ENCODE peak calls at places on chromosomes 7 and 10, in ten cellular contexts. I is body of pancreas, A is tibial artery, G is pancreas, D is A549, N is DND-41, W is Peyer's patch, P is ovary, B is neural progenitor cell, K is psoas muscle. Y is an unnamed sample.

GRCh38 chr10:133349160-133349568 is 2.0 kb downstream of the PRAP1 start:
- DNase-seq in I (no peak), P (no peak), A (no peak), B (no peak), G (no peak), K (no peak), N (no peak), W (no peak), D (no peak), Y (no peak)

GRCh38 chr10:34305189-34305588 is 509.9 kb downstream of the PARD3 start:
- DNase-seq in K (no peak), A (no peak), W (no peak), N (no peak), B (peak), D (peak), I (no peak), P (no peak), G (no peak), Y (no peak)

GRCh38 chr7:47576031-47576908 is 5.6 kb downstream of the TNS3 start:
- DNase-seq in A (peak), P (peak), D (peak), K (peak), W (peak), I (peak), N (no peak), G (peak), B (peak), Y (peak)

GRCh38 chr7:2529161-2530075 is 9.8 kb downstream of the LFNG start:
- DNase-seq in W (peak), P (no peak), D (peak), B (no peak), A (peak), I (peak), G (peak), N (no peak), K (peak), Y (peak)

GRCh38 chr10:34280599-34281374 is 534.3 kb downstream of the PARD3 start:
- DNase-seq in I (no peak), A (peak), W (no peak), N (no peak), K (peak), P (peak), G (peak), B (peak), D (peak), Y (peak)

GRCh38 chr10:108424656-108425055 is 1260.2 kb upstream of the SORCS1 start:
- DNase-seq in K (no peak), B (no peak), N (no peak), G (no peak), I (no peak), A (no peak), P (no peak), W (no peak), D (no peak), Y (no peak)

GRCh38 chr10:48838830-48839229 is 100.8 kb downstream of the LRRC18 start:
- DNase-seq in K (no peak), B (peak), P (no peak), W (no peak), A (no peak), N (no peak), D (no peak), I (no peak), G (no peak), Y (no peak)

GRCh38 chr10:37754538-37755323 is 102.7 kb downstream of the ZNF248 start:
- DNase-seq in I (peak), K (no peak), G (no peak), N (peak), W (no peak), A (no peak), D (peak), P (no peak), B (peak), Y (no peak)

GRCh38 chr7:16754869-16755317 is 1.3 kb downstream of the TSPAN13 start:
- DNase-seq in D (no peak), G (no peak), I (peak), A (no peak), N (no peak), W (no peak), K (no peak), B (no peak), P (no peak), Y (no peak)

GRCh38 chr7:118918556-118918955 is 694.1 kb downstream of the ANKRD7 start:
- DNase-seq in N (no peak), D (peak), G (no peak), K (no peak), I (no peak), B (no peak), A (no peak), W (no peak), P (no peak), Y (no peak)

GRCh38 chr7:131533151-131533559 is 23.3 kb downstream of the PODXL start:
- DNase-seq in W (no peak), G (no peak), N (no peak), B (no peak), A (no peak), I (peak), P (peak), D (no peak), K (no peak), Y (no peak)

GRCh38 chr7:36016648-36017047 is 136.4 kb upstream of the EEPD1 start:
- DNase-seq in P (no peak), B (no peak), K (no peak), A (no peak), D (no peak), N (no peak), G (no peak), I (no peak), W (no peak), Y (no peak)

GRCh38 chr10:8616166-8616565 is 561.7 kb downstream of the GATA3 start:
- DNase-seq in A (no peak), I (no peak), K (no peak), W (no peak), N (no peak), G (no peak), P (no peak), B (no peak), D (peak), Y (no peak)

GRCh38 chr10:95183451-95184230 is 10.4 kb upstream of the ACSM6 start:
- DNase-seq in K (peak), N (no peak), A (peak), B (peak), D (peak), W (peak), I (peak), P (peak), G (peak), Y (no peak)

GRCh38 chr7:23260371-23260770 is 13.8 kb downstream of the GPNMB start:
- DNase-seq in G (no peak), D (no peak), I (no peak), W (no peak), B (no peak), P (no peak), N (no peak), A (no peak), K (no peak), Y (no peak)

GRCh38 chr7:28408974-28409715 is 3.2 kb upstream of the CREB5 start:
- DNase-seq in I (peak), K (peak), W (peak), G (peak), D (peak), P (peak), A (peak), N (peak), B (peak), Y (peak)

GRCh38 chr10:85786401-85786899 is 580.1 kb downstream of the GRID1 start:
- DNase-seq in D (no peak), K (no peak), P (no peak), A (no peak), B (peak), G (no peak), N (no peak), I (peak), W (no peak), Y (no peak)

GRCh38 chr7:76069238-76069638 is 21.3 kb downstream of the MDH2 start:
- DNase-seq in B (peak), K (peak), A (peak), I (peak), N (no peak), G (no peak), P (peak), D (peak), W (peak), Y (no peak)

GRCh38 chr10:61897671-61898434 is 3.6 kb upstream of the ARID5B start:
- DNase-seq in P (peak), N (no peak), A (no peak), W (peak), K (no peak), I (peak), D (peak), G (peak), B (peak), Y (peak)

DNA sequence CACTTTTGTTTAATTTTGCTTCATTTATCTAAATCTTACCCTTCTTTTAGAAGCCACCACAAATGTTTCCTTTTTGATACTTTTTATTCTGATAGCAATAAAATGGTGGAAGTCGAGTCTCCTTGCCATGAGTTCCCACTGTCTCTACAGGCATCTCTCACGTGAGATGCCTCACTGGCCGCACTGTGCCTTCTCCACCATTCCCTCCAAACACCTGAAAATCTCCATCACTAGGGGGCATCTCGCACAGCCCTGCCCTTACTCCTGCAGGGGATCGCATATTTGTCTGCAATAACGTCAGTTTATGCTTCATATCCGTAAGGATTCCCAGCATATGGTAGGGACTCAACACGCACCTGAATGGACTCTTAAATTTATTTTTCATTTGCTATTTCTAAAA is 56.3 kb upstream of the NCAPG2 start:
- DNase-seq in G (no peak), K (no peak), N (no peak), D (no peak), W (no peak), I (no peak), A (no peak), B (no peak), P (no peak), Y (no peak)
- TF ChIP-seq CTCF in G (no peak), K (no peak), N (peak), D (peak), W (no peak), I (no peak), A (no peak), B (peak), P (no peak), Y (no peak)

GRCh38 chr7:51111256-51111655 is 205.4 kb downstream of the COBL start:
- DNase-seq in N (no peak), P (no peak), D (no peak), B (no peak), I (no peak), W (no peak), G (no peak), A (no peak), K (no peak), Y (no peak)
- H3K27ac ChIP-seq in N (no peak), P (no peak), D (no peak), B (no peak), I (no peak), W (no peak), G (no peak), A (no peak), K (no peak), Y (no peak)

GRCh38 chr7:37489703-37490102 is 41.0 kb upstream of the ELMO1 start:
- DNase-seq in I (no peak), P (no peak), G (no peak), W (no peak), B (no peak), K (no peak), D (no peak), N (no peak), A (no peak), Y (no peak)

GRCh38 chr7:37493123-37493522 is 44.5 kb upstream of the ELMO1 start:
- DNase-seq in P (no peak), W (no peak), D (no peak), G (no peak), N (no peak), B (no peak), K (no peak), I (no peak), A (no peak), Y (no peak)

GRCh38 chr7:37493810-37494209 is 45.1 kb upstream of the ELMO1 start:
- DNase-seq in W (no peak), D (no peak), A (no peak), I (no peak), K (no peak), P (no peak), G (no peak), N (no peak), B (no peak), Y (no peak)

GRCh38 chr7:37494940-37495339 is 46.3 kb upstream of the ELMO1 start:
- DNase-seq in W (no peak), D (no peak), N (no peak), B (no peak), A (no peak), I (no peak), G (no peak), P (no peak), K (no peak), Y (no peak)

GRCh38 chr7:37491919-37492694 is 43.4 kb upstream of the ELMO1 start:
- DNase-seq in A (no peak), K (no peak), P (no peak), I (no peak), W (no peak), G (no peak), B (peak), D (no peak), N (no peak), Y (no peak)
- H3K4me3 ChIP-seq in A (no peak), K (no peak), P (no peak), I (no peak), W (no peak), G (no peak), B (no peak), D (no peak), N (no peak), Y (no peak)

DNA sequence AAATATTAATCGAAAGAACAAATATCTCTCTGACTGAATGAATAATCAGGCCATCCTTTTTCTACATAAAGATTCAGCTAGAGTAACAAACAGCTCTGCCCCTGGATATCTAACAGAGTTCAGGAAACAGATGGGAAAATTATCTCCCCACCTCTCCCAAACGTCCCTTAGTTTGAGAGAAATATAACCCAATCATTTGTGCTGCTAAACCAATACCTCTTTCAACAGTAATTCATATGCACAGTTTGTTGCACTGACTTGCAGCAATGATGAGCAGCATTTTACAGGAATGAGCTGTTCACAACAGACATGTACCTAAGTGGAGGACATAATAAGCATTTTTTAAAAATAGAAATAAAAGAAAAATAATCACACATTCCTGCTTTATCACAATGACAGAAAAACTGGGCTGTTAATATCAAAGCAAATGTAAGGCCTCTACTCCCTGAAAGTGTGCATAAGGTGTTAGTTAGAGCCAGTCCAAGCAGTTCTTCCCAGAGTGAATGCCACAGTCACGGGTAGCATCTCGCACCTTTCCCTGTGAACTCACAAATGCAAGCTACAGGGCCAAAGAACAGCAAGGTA is 2.3 kb downstream of the CREB3L2 start:
- DNase-seq in N (no peak), I (no peak), B (no peak), G (no peak), D (no peak), K (no peak), A (no peak), W (no peak), P (no peak), Y (no peak)
- TF ChIP-seq CTCF in N (no peak), I (no peak), B (no peak), G (no peak), D (no peak), K (no peak), A (no peak), W (no peak), P (no peak), Y (no peak)

GRCh38 chr7:64999165-65000004 is 7.1 kb downstream of the ERV3-1 start:
- DNase-seq in K (peak), A (no peak), D (peak), I (peak), G (peak), N (no peak), W (no peak), B (no peak), P (no peak), Y (peak)

GRCh38 chr7:64998865-64999164 is 7.7 kb downstream of the ERV3-1 start:
- DNase-seq in K (no peak), G (no peak), D (no peak), N (no peak), W (no peak), A (no peak), P (no peak), B (no peak), I (no peak), Y (no peak)

GRCh38 chr7:64996305-64996704 is 5.5 kb upstream of the ZNF117 start:
- DNase-seq in P (no peak), A (no peak), I (no peak), W (no peak), B (no peak), K (no peak), D (no peak), N (no peak), G (no peak), Y (no peak)

GRCh38 chr7:64997927-64998391 is 7.1 kb upstream of the ZNF117 start:
- DNase-seq in N (no peak), K (peak), A (no peak), B (no peak), D (no peak), I (peak), G (peak), W (no peak), P (no peak), Y (no peak)

DNA sequence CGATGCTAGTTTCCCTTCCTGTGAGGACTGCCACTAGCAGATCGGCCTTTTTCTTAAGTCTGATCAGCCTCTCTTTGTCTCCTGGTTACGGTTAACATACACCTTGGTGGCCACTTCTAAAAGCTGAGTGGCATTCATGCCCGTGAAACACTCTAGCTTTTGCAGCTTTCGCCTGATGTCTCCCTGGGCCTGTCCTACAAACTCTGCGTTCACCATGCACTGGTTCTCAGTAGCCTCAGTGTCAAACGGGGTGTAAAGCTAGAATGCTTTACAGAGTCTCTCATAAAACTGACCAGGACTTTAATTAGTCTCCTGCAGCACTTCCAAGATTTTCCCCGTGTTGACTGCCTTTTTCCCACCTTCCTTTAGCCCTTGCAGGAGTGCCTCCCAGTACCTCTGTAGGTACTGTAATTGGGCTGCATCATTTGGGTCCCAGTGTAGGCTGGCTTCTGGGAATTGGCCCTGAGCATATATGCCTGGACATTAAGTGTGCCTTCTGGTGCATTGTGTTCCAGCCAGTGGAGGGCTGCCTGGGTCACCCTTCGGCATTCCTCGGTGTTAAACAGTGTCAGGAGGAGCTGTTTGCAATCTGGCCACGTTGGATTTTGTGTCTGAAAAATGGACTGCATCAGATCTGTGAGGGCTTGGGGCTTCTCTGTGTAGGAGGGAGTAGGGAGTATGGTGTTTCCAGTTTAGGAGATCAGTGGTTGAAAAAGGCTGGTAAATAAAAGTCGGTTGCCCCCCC is 6.5 kb upstream of the ZNF117 start:
- DNase-seq in P (no peak), A (no peak), B (no peak), K (no peak), I (no peak), N (no peak), W (no peak), G (no peak), D (no peak), Y (no peak)
- H3K27ac ChIP-seq in P (no peak), A (peak), B (no peak), K (peak), I (peak), N (no peak), W (no peak), G (peak), D (no peak), Y (no peak)

GRCh38 chr7:100211342-100211780 is 8.4 kb upstream of the PVRIG start:
- DNase-seq in W (peak), P (no peak), B (no peak), A (no peak), N (peak), I (no peak), D (no peak), K (no peak), G (no peak), Y (no peak)
- H3K4me3 ChIP-seq in W (no peak), P (no peak), B (no peak), A (no peak), N (no peak), I (no peak), D (no peak), K (no peak), G (no peak), Y (no peak)

GRCh38 chr7:142556745-142557144 is 192.5 kb upstream of the PRSS1 start:
- DNase-seq in B (no peak), K (peak), W (peak), D (peak), P (no peak), G (peak), A (no peak), I (peak), N (no peak), Y (peak)
- TF ChIP-seq CTCF in B (no peak), K (peak), W (peak), D (no peak), P (no peak), G (no peak), A (no peak), I (peak), N (no peak), Y (no peak)

Y was measured in ascending aorta.